ENCODE peak calls at places on chromosomes 4 and X, in five cellular contexts. U is activated naive CD4-positive, alpha-beta T cell treated with anti-CD3 and anti-CD28 coated beads, Interleukin-2, amount 50 U/mL, for 72 hours; G is SW480; Z is astrocyte; Q is Calu3. R is an unnamed sample.

GRCh38 chrX:132033166-132033565 is 10.1 kb downstream of the STK26 start:
- DNase-seq in U (no peak), G (peak; percentile 13), Z (no peak), Q (no peak), R (no peak)

GRCh38 chr4:138870739-138871633 is 144.6 kb upstream of the NOCT start:
- DNase-seq in U (peak; percentile 62), G (peak; percentile 56), Z (peak; percentile 46), Q (peak; percentile 63), R (peak; percentile 65)

GRCh38 chr4:2340272-2341061 is 78.0 kb downstream of the ZFYVE28 start:
- DNase-seq in U (no peak), G (no peak), Z (no peak), Q (no peak), R (no peak)

GRCh38 chr4:137471461-137471860 is 60.8 kb downstream of the PCDH18 start:
- DNase-seq in U (no peak), G (no peak), Z (no peak), Q (no peak), R (no peak)

GRCh38 chrX:53133400-53133799 is 39.5 kb downstream of the KANTR start:
- DNase-seq in U (no peak), G (no peak), Z (no peak), Q (no peak), R (no peak)

GRCh38 chr4:69977582-69977981 is 12.1 kb upstream of the CSN2 start:
- DNase-seq in U (no peak), G (no peak), Z (peak; percentile 10), Q (no peak), R (no peak)

GRCh38 chrX:40402771-40403533 is 177.8 kb upstream of the ATP6AP2 start:
- DNase-seq in U (peak; percentile 3), G (peak; percentile 27), Z (peak; percentile 37), Q (peak; percentile 1), R (no peak)

GRCh38 chrX:53383376-53384087 is 38.9 kb downstream of the SMC1A start:
- DNase-seq in U (no peak), G (no peak), Z (no peak), Q (no peak), R (no peak)

GRCh38 chrX:55839480-55839879 is 121.9 kb downstream of the RRAGB start:
- DNase-seq in U (peak; percentile 1), G (peak; percentile 9), Z (no peak), Q (no peak), R (no peak)

GRCh38 chr4:14364953-14365533 is 637.2 kb upstream of the CPEB2 start:
- DNase-seq in U (no peak), G (no peak), Z (no peak), Q (no peak), R (no peak)

GRCh38 chr4:145623831-145624230 is 4.6 kb downstream of the MMAA start:
- DNase-seq in U (no peak), G (no peak), Z (peak; percentile 42), Q (peak; percentile 7), R (no peak)

GRCh38 chr4:123819362-123820035 is 422.9 kb downstream of the SPRY1 start:
- DNase-seq in U (no peak), G (no peak), Z (no peak), Q (no peak), R (no peak)

GRCh38 chrX:40423299-40423698 is 157.5 kb upstream of the ATP6AP2 start:
- DNase-seq in U (no peak), G (no peak), Z (peak; percentile 34), Q (no peak), R (peak; percentile 3)

GRCh38 chr4:3747582-3747906 is 18.6 kb upstream of the ADRA2C start:
- DNase-seq in U (peak; percentile 38), G (no peak), Z (no peak), Q (no peak), R (no peak)

GRCh38 chr4:173505924-173506779 is 23.9 kb downstream of the HAND2 start:
- DNase-seq in U (peak; percentile 65), G (peak; percentile 24), Z (no peak), Q (peak; percentile 66), R (peak; percentile 56)

GRCh38 chr4:129342820-129343219 is 246.9 kb downstream of the C4orf33 start:
- DNase-seq in U (no peak), G (peak; percentile 6), Z (peak; percentile 57), Q (no peak), R (no peak)

GRCh38 chr4:28007693-28008092 is 1147.1 kb downstream of the STIM2 start:
- DNase-seq in U (no peak), G (no peak), Z (no peak), Q (no peak), R (no peak)

GRCh38 chrX:136166221-136166855 is 19.0 kb downstream of the FHL1 start:
- DNase-seq in U (no peak), G (no peak), Z (peak; percentile 12), Q (peak; percentile 9), R (no peak)

R was measured in HCT116.